ENCODE peak calls at places on chromosomes 6 and 20, in ten cellular contexts. Z, Q, E, L, V, G, W, S, D and O are unnamed samples.
A peak's percentile ranks its signal among the peaks of the same experiment; 100 is the strongest.

GRCh38 chr6:33975631-33976424 is 170.1 kb downstream of the GRM4 start:
- DNase-seq in Q (no peak), D (no peak), Z (no peak), S (no peak), E (no peak), W (no peak), G (peak; percentile 28), V (peak; percentile 41), L (no peak), O (no peak)

GRCh38 chr6:142822882-142823578 is 121.9 kb downstream of the HIVEP2 start:
- DNase-seq in V (peak; percentile 39), G (no peak), L (no peak), Z (no peak), S (no peak), D (no peak), E (no peak), Q (no peak), W (peak; percentile 50), O (no peak)

GRCh38 chr6:32181890-32182529 is 2.0 kb downstream of the AGER start:
- DNase-seq in V (no peak), Z (no peak), W (no peak), Q (no peak), G (no peak), D (no peak), L (no peak), S (no peak), E (no peak), O (peak; percentile 36)

GRCh38 chr6:44133003-44133931 is 5.9 kb downstream of the TMEM63B start:
- DNase-seq in V (no peak), L (peak; percentile 21), E (no peak), S (peak; percentile 52), Q (no peak), D (peak; percentile 65), Z (no peak), G (peak; percentile 55), W (no peak), O (no peak)

GRCh38 chr6:84976516-84977420 is 212.4 kb upstream of the TBX18 start:
- DNase-seq in D (peak; percentile 51), Q (no peak), Z (no peak), E (no peak), W (no peak), G (no peak), L (peak; percentile 71), S (peak; percentile 77), V (no peak), O (no peak)

GRCh38 chr6:140052757-140053729 is 678.6 kb upstream of the CITED2 start:
- DNase-seq in L (peak; percentile 26), G (no peak), V (peak; percentile 7), Q (peak; percentile 4), D (peak; percentile 76), W (no peak), E (no peak), Z (no peak), S (peak; percentile 68), O (no peak)

GRCh38 chr6:28648878-28649375 is 123.2 kb downstream of the GPX5 start:
- DNase-seq in Z (no peak), V (no peak), E (no peak), S (no peak), D (no peak), W (no peak), G (no peak), Q (no peak), L (no peak), O (no peak)

GRCh38 chr6:80338201-80338836 is 231.8 kb downstream of the BCKDHB start:
- DNase-seq in Z (no peak), V (peak; percentile 88), L (peak; percentile 31), S (peak; percentile 48), Q (peak; percentile 38), E (peak; percentile 64), G (peak; percentile 74), W (peak; percentile 87), D (peak; percentile 63), O (peak; percentile 48)

GRCh38 chr6:73879466-73879865 is 183.5 kb downstream of the CD109 start:
- DNase-seq in Q (no peak), V (no peak), W (no peak), S (no peak), G (no peak), Z (no peak), L (no peak), D (no peak), E (no peak), O (no peak)

GRCh38 chr6:121732641-121733040 is 297.2 kb downstream of the GJA1 start:
- DNase-seq in L (peak; percentile 59), E (no peak), Z (no peak), W (no peak), G (no peak), S (peak; percentile 26), D (peak; percentile 23), Q (no peak), V (no peak), O (no peak)

GRCh38 chr6:76351275-76351674 is 278.8 kb upstream of the IMPG1 start:
- DNase-seq in E (no peak), Q (no peak), S (no peak), W (no peak), V (no peak), Z (no peak), G (no peak), L (no peak), D (no peak), O (no peak)

GRCh38 chr6:44226368-44227137 is 3.2 kb downstream of the SLC29A1 start:
- DNase-seq in V (no peak), E (no peak), L (no peak), S (no peak), W (no peak), D (no peak), Z (no peak), Q (peak; percentile 12), G (no peak), O (no peak)

GRCh38 chr6:95094751-95095150 is 482.6 kb upstream of the MANEA start:
- DNase-seq in G (no peak), L (peak; percentile 6), V (no peak), E (no peak), S (peak; percentile 50), D (peak; percentile 70), Z (no peak), W (no peak), Q (no peak), O (no peak)

GRCh38 chr6:11848852-11849731 is 70.5 kb upstream of the ADTRP start:
- DNase-seq in V (no peak), W (no peak), E (no peak), Z (no peak), S (peak; percentile 35), Q (no peak), L (peak; percentile 83), D (peak; percentile 65), G (no peak), O (no peak)

GRCh38 chr20:5212897-5213296 is 86.1 kb downstream of the CDS2 start:
- DNase-seq in D (no peak), E (no peak), S (no peak), L (no peak), Z (no peak), V (no peak), Q (no peak), G (no peak), W (no peak), O (no peak)

GRCh38 chr6:129402244-129402643 is 307.7 kb downstream of the ARHGAP18 start:
- DNase-seq in E (no peak), V (no peak), G (no peak), Q (no peak), Z (no peak), W (no peak), L (no peak), S (peak; percentile 4), D (peak; percentile 9), O (no peak)

GRCh38 chr6:134317471-134318131 is at the start of gene SGK1:
- DNase-seq in Z (no peak), Q (no peak), W (peak; percentile 30), G (no peak), E (no peak), S (peak; percentile 72), L (peak; percentile 29), V (peak; percentile 9), D (peak; percentile 70), O (no peak)

GRCh38 chr20:4022386-4023350 is 7.3 kb upstream of the RNF24 start:
- DNase-seq in Z (no peak), V (no peak), L (no peak), S (no peak), E (no peak), W (no peak), D (no peak), G (no peak), Q (no peak), O (no peak)

GRCh38 chr20:12594410-12595130 is 414.2 kb upstream of the SPTLC3 start:
- DNase-seq in L (no peak), W (no peak), V (no peak), G (no peak), E (no peak), S (no peak), D (peak; percentile 19), Z (no peak), Q (no peak), O (no peak)

GRCh38 chr6:119446623-119447008 is 97.1 kb upstream of the MAN1A1 start:
- DNase-seq in S (peak; percentile 88), V (no peak), W (no peak), Z (peak; percentile 61), D (peak; percentile 94), G (peak; percentile 54), Q (no peak), L (no peak), E (no peak), O (no peak)

GRCh38 chr20:4488407-4489339 is 233.0 kb upstream of the PRND start:
- DNase-seq in Z (no peak), W (no peak), G (no peak), D (peak; percentile 54), L (no peak), E (no peak), Q (no peak), S (peak; percentile 23), V (no peak), O (no peak)

GRCh38 chr20:59253779-59254319 is 46.6 kb upstream of the EDN3 start:
- DNase-seq in S (no peak), E (no peak), W (peak; percentile 75), V (no peak), G (peak; percentile 75), L (no peak), Z (no peak), Q (no peak), D (no peak), O (no peak)
- TF ChIP-seq CTCF in S (no peak), E (no peak), W (no peak), V (no peak), G (no peak), L (no peak), Z (no peak), Q (no peak), D (no peak), O (no peak)

GRCh38 chr6:5175195-5175594 is 85.6 kb downstream of the LYRM4 start:
- DNase-seq in S (no peak), W (peak; percentile 64), V (peak; percentile 72), Z (no peak), Q (peak; percentile 25), G (no peak), E (no peak), D (no peak), L (no peak), O (no peak)
- TF ChIP-seq CTCF in S (peak; percentile 38), W (peak; percentile 51), V (peak; percentile 70), Z (no peak), Q (peak; percentile 63), G (no peak), E (no peak), D (peak; percentile 68), L (peak; percentile 38), O (peak; percentile 37)

GRCh38 chr6:109008951-109009760 is 85.5 kb downstream of the SESN1 start:
- DNase-seq in E (peak; percentile 88), L (peak; percentile 86), V (peak; percentile 96), W (peak; percentile 93), G (peak; percentile 98), Z (peak; percentile 89), D (peak; percentile 89), S (peak; percentile 86), Q (peak; percentile 87), O (peak; percentile 82)
- TF ChIP-seq CTCF in E (peak; percentile 14), L (no peak), V (peak; percentile 41), W (no peak), G (peak; percentile 70), Z (no peak), D (no peak), S (no peak), Q (no peak), O (no peak)

GRCh38 chr20:62405108-62405980 is 1.7 kb downstream of the CABLES2 start:
- DNase-seq in Z (no peak), Q (no peak), E (no peak), V (peak; percentile 60), S (peak; percentile 79), G (peak; percentile 56), W (no peak), L (peak; percentile 24), D (peak; percentile 70), O (peak; percentile 62)
- TF ChIP-seq CTCF in Z (no peak), Q (no peak), E (no peak), V (peak; percentile 12), S (peak; percentile 75), G (peak; percentile 14), W (peak; percentile 2), L (peak; percentile 77), D (peak; percentile 76), O (no peak)